ENCODE peak calls at places on chromosome 4, in four cellular contexts. One of them, this sample, is unnamed.

GRCh38 chr4:153466637-153467153 is 535 bp downstream of the TMEM131L start:
- DNase-seq in activated CD4-positive, alpha-beta T cell treated with anti-CD3 and anti-CD28 coated beads for 4 hours: no peak
- DNase-seq in HCT116: no peak
- DNase-seq in NCI-H524: no peak
- DNase-seq in this sample: no peak

GRCh38 chr4:98662619-98663225 is 4.3 kb upstream of the TSPAN5 start:
- DNase-seq in activated CD4-positive, alpha-beta T cell treated with anti-CD3 and anti-CD28 coated beads for 4 hours: peak; percentile 55
- DNase-seq in HCT116: no peak
- DNase-seq in NCI-H524: no peak
- DNase-seq in this sample: no peak

GRCh38 chr4:37982736-37983135 is 22.5 kb downstream of the PTTG2 start:
- DNase-seq in activated CD4-positive, alpha-beta T cell treated with anti-CD3 and anti-CD28 coated beads for 4 hours: no peak
- DNase-seq in HCT116: no peak
- DNase-seq in NCI-H524: no peak
- DNase-seq in this sample: no peak

GRCh38 chr4:149706942-149707341 is 108.7 kb downstream of the IQCM start:
- DNase-seq in activated CD4-positive, alpha-beta T cell treated with anti-CD3 and anti-CD28 coated beads for 4 hours: no peak
- DNase-seq in HCT116: no peak
- DNase-seq in NCI-H524: no peak
- DNase-seq in this sample: peak; percentile 36

GRCh38 chr4:109462802-109463201 is 29.2 kb downstream of the SEC24B start:
- DNase-seq in activated CD4-positive, alpha-beta T cell treated with anti-CD3 and anti-CD28 coated beads for 4 hours: no peak
- DNase-seq in HCT116: no peak
- DNase-seq in NCI-H524: no peak
- DNase-seq in this sample: no peak

GRCh38 chr4:93788712-93789111 is 39.8 kb upstream of the ATOH1 start:
- DNase-seq in activated CD4-positive, alpha-beta T cell treated with anti-CD3 and anti-CD28 coated beads for 4 hours: no peak
- DNase-seq in HCT116: peak; percentile 43
- DNase-seq in NCI-H524: no peak
- DNase-seq in this sample: peak; percentile 15

GRCh38 chr4:54233128-54233696 is 4.1 kb downstream of the PDGFRA start:
- DNase-seq in activated CD4-positive, alpha-beta T cell treated with anti-CD3 and anti-CD28 coated beads for 4 hours: peak; percentile 62
- DNase-seq in HCT116: peak; percentile 40
- DNase-seq in NCI-H524: peak; percentile 51
- DNase-seq in this sample: peak; percentile 91

GRCh38 chr4:179225594-179225993 is 1783.4 kb upstream of the AGA start:
- DNase-seq in activated CD4-positive, alpha-beta T cell treated with anti-CD3 and anti-CD28 coated beads for 4 hours: no peak
- DNase-seq in HCT116: no peak
- DNase-seq in NCI-H524: no peak
- DNase-seq in this sample: no peak

GRCh38 chr4:93829531-93830089 is 1.1 kb downstream of the ATOH1 start:
- DNase-seq in activated CD4-positive, alpha-beta T cell treated with anti-CD3 and anti-CD28 coated beads for 4 hours: no peak
- DNase-seq in HCT116: no peak
- DNase-seq in NCI-H524: no peak
- DNase-seq in this sample: no peak

GRCh38 chr4:78293348-78293747 is 236.2 kb downstream of the FRAS1 start:
- DNase-seq in activated CD4-positive, alpha-beta T cell treated with anti-CD3 and anti-CD28 coated beads for 4 hours: no peak
- DNase-seq in HCT116: no peak
- DNase-seq in NCI-H524: no peak
- DNase-seq in this sample: no peak

GRCh38 chr4:23815351-23815750 is 74.5 kb downstream of the PPARGC1A start:
- DNase-seq in activated CD4-positive, alpha-beta T cell treated with anti-CD3 and anti-CD28 coated beads for 4 hours: no peak
- DNase-seq in HCT116: no peak
- DNase-seq in NCI-H524: no peak
- DNase-seq in this sample: no peak

GRCh38 chr4:93313207-93313606 is 515.3 kb upstream of the ATOH1 start:
- DNase-seq in activated CD4-positive, alpha-beta T cell treated with anti-CD3 and anti-CD28 coated beads for 4 hours: no peak
- DNase-seq in HCT116: no peak
- DNase-seq in NCI-H524: no peak
- DNase-seq in this sample: no peak

GRCh38 chr4:56764775-56765174 is 56.7 kb downstream of the SPINK2 start:
- DNase-seq in activated CD4-positive, alpha-beta T cell treated with anti-CD3 and anti-CD28 coated beads for 4 hours: no peak
- DNase-seq in HCT116: no peak
- DNase-seq in NCI-H524: no peak
- DNase-seq in this sample: no peak

GRCh38 chr4:48033825-48034413 is 17.3 kb downstream of the NIPAL1 start:
- DNase-seq in activated CD4-positive, alpha-beta T cell treated with anti-CD3 and anti-CD28 coated beads for 4 hours: peak; percentile 73
- DNase-seq in HCT116: peak; percentile 10
- DNase-seq in NCI-H524: peak; percentile 80
- DNase-seq in this sample: peak; percentile 35

GRCh38 chr4:23680616-23681518 is 209.0 kb downstream of the PPARGC1A start:
- DNase-seq in activated CD4-positive, alpha-beta T cell treated with anti-CD3 and anti-CD28 coated beads for 4 hours: no peak
- DNase-seq in HCT116: no peak
- DNase-seq in NCI-H524: no peak
- DNase-seq in this sample: no peak

GRCh38 chr4:8772499-8773123 is 99.0 kb downstream of the HMX1 start:
- DNase-seq in activated CD4-positive, alpha-beta T cell treated with anti-CD3 and anti-CD28 coated beads for 4 hours: no peak
- DNase-seq in HCT116: no peak
- DNase-seq in NCI-H524: no peak
- DNase-seq in this sample: no peak

GRCh38 chr4:2512396-2513135 is 23.9 kb upstream of the FAM193A start:
- DNase-seq in activated CD4-positive, alpha-beta T cell treated with anti-CD3 and anti-CD28 coated beads for 4 hours: no peak
- DNase-seq in HCT116: no peak
- DNase-seq in NCI-H524: no peak
- DNase-seq in this sample: no peak

GRCh38 chr4:12633058-12633651 is 851.0 kb downstream of the RAB28 start:
- DNase-seq in activated CD4-positive, alpha-beta T cell treated with anti-CD3 and anti-CD28 coated beads for 4 hours: peak; percentile 57
- DNase-seq in HCT116: peak; percentile 79
- DNase-seq in NCI-H524: peak; percentile 43
- DNase-seq in this sample: peak; percentile 63

GRCh38 chr4:147683172-147683571 is 791 bp downstream of the PRMT9 start:
- DNase-seq in activated CD4-positive, alpha-beta T cell treated with anti-CD3 and anti-CD28 coated beads for 4 hours: peak; percentile 3
- DNase-seq in HCT116: no peak
- DNase-seq in NCI-H524: no peak
- DNase-seq in this sample: no peak

GRCh38 chr4:94603170-94603747 is 151.5 kb downstream of the PDLIM5 start:
- DNase-seq in activated CD4-positive, alpha-beta T cell treated with anti-CD3 and anti-CD28 coated beads for 4 hours: no peak
- DNase-seq in HCT116: no peak
- DNase-seq in NCI-H524: no peak
- DNase-seq in this sample: peak; percentile 81

GRCh38 chr4:6425336-6425735 is 47.1 kb downstream of the PPP2R2C start:
- DNase-seq in activated CD4-positive, alpha-beta T cell treated with anti-CD3 and anti-CD28 coated beads for 4 hours: no peak
- DNase-seq in HCT116: no peak
- DNase-seq in NCI-H524: no peak
- DNase-seq in this sample: no peak

GRCh38 chr4:8297691-8298485 is 28.3 kb downstream of the HTRA3 start:
- DNase-seq in activated CD4-positive, alpha-beta T cell treated with anti-CD3 and anti-CD28 coated beads for 4 hours: no peak
- DNase-seq in HCT116: no peak
- DNase-seq in NCI-H524: no peak
- DNase-seq in this sample: no peak

GRCh38 chr4:73259552-73260140 is 1.0 kb upstream of the ANKRD17 start:
- DNase-seq in activated CD4-positive, alpha-beta T cell treated with anti-CD3 and anti-CD28 coated beads for 4 hours: peak; percentile 12
- DNase-seq in HCT116: no peak
- DNase-seq in NCI-H524: no peak
- DNase-seq in this sample: no peak

GRCh38 chr4:25440478-25441030 is 63.5 kb downstream of the ANAPC4 start:
- DNase-seq in activated CD4-positive, alpha-beta T cell treated with anti-CD3 and anti-CD28 coated beads for 4 hours: no peak
- DNase-seq in HCT116: no peak
- DNase-seq in NCI-H524: no peak
- DNase-seq in this sample: no peak

GRCh38 chr4:77579406-77580076 is 26.1 kb upstream of the CXCL13 start:
- DNase-seq in activated CD4-positive, alpha-beta T cell treated with anti-CD3 and anti-CD28 coated beads for 4 hours: no peak
- DNase-seq in HCT116: peak; percentile 39
- DNase-seq in NCI-H524: no peak
- DNase-seq in this sample: no peak

GRCh38 chr4:95761871-95762270 is 78.0 kb upstream of the PDHA2 start:
- DNase-seq in activated CD4-positive, alpha-beta T cell treated with anti-CD3 and anti-CD28 coated beads for 4 hours: no peak
- DNase-seq in HCT116: no peak
- DNase-seq in NCI-H524: no peak
- DNase-seq in this sample: no peak

GRCh38 chr4:78528327-78528726 is 23.2 kb upstream of the ANXA3 start:
- DNase-seq in activated CD4-positive, alpha-beta T cell treated with anti-CD3 and anti-CD28 coated beads for 4 hours: no peak
- DNase-seq in HCT116: no peak
- DNase-seq in NCI-H524: no peak
- DNase-seq in this sample: no peak

GRCh38 chr4:38752393-38752961 is 30.3 kb downstream of the TLR10 start:
- DNase-seq in activated CD4-positive, alpha-beta T cell treated with anti-CD3 and anti-CD28 coated beads for 4 hours: no peak
- DNase-seq in HCT116: no peak
- DNase-seq in NCI-H524: no peak
- DNase-seq in this sample: peak; percentile 38

GRCh38 chr4:168569066-168569908 is 72.4 kb downstream of the PALLD start:
- DNase-seq in activated CD4-positive, alpha-beta T cell treated with anti-CD3 and anti-CD28 coated beads for 4 hours: no peak
- DNase-seq in HCT116: peak; percentile 95
- DNase-seq in NCI-H524: peak; percentile 46
- DNase-seq in this sample: peak; percentile 70

GRCh38 chr4:113540859-113541258 is 220.7 kb downstream of the CAMK2D start:
- DNase-seq in activated CD4-positive, alpha-beta T cell treated with anti-CD3 and anti-CD28 coated beads for 4 hours: peak; percentile 44
- DNase-seq in HCT116: peak; percentile 26
- DNase-seq in NCI-H524: no peak
- DNase-seq in this sample: peak; percentile 87

GRCh38 chr4:118087366-118087765 is 53.1 kb downstream of the NDST3 start:
- DNase-seq in activated CD4-positive, alpha-beta T cell treated with anti-CD3 and anti-CD28 coated beads for 4 hours: no peak
- DNase-seq in HCT116: no peak
- DNase-seq in NCI-H524: no peak
- DNase-seq in this sample: peak; percentile 42

GRCh38 chr4:152850377-152850776 is 70.6 kb downstream of the ARFIP1 start:
- DNase-seq in activated CD4-positive, alpha-beta T cell treated with anti-CD3 and anti-CD28 coated beads for 4 hours: peak; percentile 35
- DNase-seq in HCT116: no peak
- DNase-seq in NCI-H524: no peak
- DNase-seq in this sample: peak; percentile 45

GRCh38 chr4:138242076-138242829 is at the start of gene SLC7A11:
- DNase-seq in activated CD4-positive, alpha-beta T cell treated with anti-CD3 and anti-CD28 coated beads for 4 hours: peak; percentile 4
- DNase-seq in HCT116: peak; percentile 96
- DNase-seq in NCI-H524: no peak
- DNase-seq in this sample: peak; percentile 96

GRCh38 chr4:185464887-185465286 is 6.6 kb downstream of the CCDC110 start:
- DNase-seq in activated CD4-positive, alpha-beta T cell treated with anti-CD3 and anti-CD28 coated beads for 4 hours: no peak
- DNase-seq in HCT116: no peak
- DNase-seq in NCI-H524: no peak
- DNase-seq in this sample: no peak

GRCh38 chr4:16859031-16859430 is 39.4 kb downstream of the LDB2 start:
- DNase-seq in activated CD4-positive, alpha-beta T cell treated with anti-CD3 and anti-CD28 coated beads for 4 hours: no peak
- DNase-seq in HCT116: no peak
- DNase-seq in NCI-H524: no peak
- DNase-seq in this sample: peak; percentile 24

GRCh38 chr4:74374561-74375327 is 9.8 kb downstream of the EREG start:
- DNase-seq in activated CD4-positive, alpha-beta T cell treated with anti-CD3 and anti-CD28 coated beads for 4 hours: no peak
- DNase-seq in HCT116: peak; percentile 89
- DNase-seq in NCI-H524: no peak
- DNase-seq in this sample: peak; percentile 11

GRCh38 chr4:142406051-142406549 is 440.0 kb downstream of the INPP4B start:
- DNase-seq in activated CD4-positive, alpha-beta T cell treated with anti-CD3 and anti-CD28 coated beads for 4 hours: no peak
- DNase-seq in HCT116: no peak
- DNase-seq in NCI-H524: no peak
- DNase-seq in this sample: no peak

This sample was measured in dermis microvascular lymphatic vessel endothelial cell.